ENCODE peak calls at places on chromosomes 4 and X, in five cellular contexts. J is cardiac muscle cell; U is psoas muscle; W is foreskin keratinocyte; C is CD4-positive, alpha-beta T cell. S is an unnamed sample.

GRCh38 chr4:48271048-48271452 is 1.4 kb upstream of the TEC start:
- DNase-seq in J (no peak), U (no peak), W (no peak), C (no peak), S (no peak)

GRCh38 chr4:80311130-80311529 is 24.4 kb upstream of the CFAP299 start:
- DNase-seq in J (no peak), U (no peak), W (no peak), C (no peak), S (no peak)

GRCh38 chrX:96447161-96447560 is 237.5 kb upstream of the DIAPH2 start:
- DNase-seq in J (no peak), U (no peak), W (no peak), C (no peak), S (no peak)

GRCh38 chr4:118918388-118918787 is 29.7 kb downstream of the SYNPO2 start:
- DNase-seq in J (no peak), U (no peak), W (peak; percentile 70), C (no peak), S (no peak)

GRCh38 chr4:10661047-10661446 is 23.5 kb downstream of the CLNK start:
- DNase-seq in J (no peak), U (no peak), W (no peak), C (no peak), S (no peak)

GRCh38 chrX:119942173-119942819 is 1.3 kb downstream of the NKAP start:
- DNase-seq in J (no peak), U (no peak), W (no peak), C (no peak), S (no peak)

GRCh38 chrX:106931831-106932491 is 11.8 kb downstream of the CLDN2 start:
- DNase-seq in J (peak; percentile 39), U (no peak), W (no peak), C (no peak), S (no peak)

GRCh38 chrX:121869876-121870477 is 822.6 kb downstream of the GLUD2 start:
- DNase-seq in J (no peak), U (no peak), W (no peak), C (no peak), S (no peak)

GRCh38 chr4:13766722-13767495 is 139.4 kb upstream of the BOD1L1 start:
- DNase-seq in J (no peak), U (no peak), W (peak; percentile 27), C (no peak), S (no peak)

GRCh38 chr4:173929921-173930320 is 353.5 kb downstream of the FBXO8 start:
- DNase-seq in J (no peak), U (no peak), W (no peak), C (no peak), S (no peak)

GRCh38 chr4:173934201-173934600 is 349.3 kb downstream of the FBXO8 start:
- DNase-seq in J (no peak), U (no peak), W (no peak), C (no peak), S (no peak)

GRCh38 chr4:173930329-173930967 is 353.0 kb downstream of the FBXO8 start:
- DNase-seq in J (no peak), U (no peak), W (no peak), C (no peak), S (no peak)

GRCh38 chr4:173934933-173935620 is 348.4 kb downstream of the FBXO8 start:
- DNase-seq in J (peak; percentile 48), U (no peak), W (no peak), C (no peak), S (no peak)

DNA sequence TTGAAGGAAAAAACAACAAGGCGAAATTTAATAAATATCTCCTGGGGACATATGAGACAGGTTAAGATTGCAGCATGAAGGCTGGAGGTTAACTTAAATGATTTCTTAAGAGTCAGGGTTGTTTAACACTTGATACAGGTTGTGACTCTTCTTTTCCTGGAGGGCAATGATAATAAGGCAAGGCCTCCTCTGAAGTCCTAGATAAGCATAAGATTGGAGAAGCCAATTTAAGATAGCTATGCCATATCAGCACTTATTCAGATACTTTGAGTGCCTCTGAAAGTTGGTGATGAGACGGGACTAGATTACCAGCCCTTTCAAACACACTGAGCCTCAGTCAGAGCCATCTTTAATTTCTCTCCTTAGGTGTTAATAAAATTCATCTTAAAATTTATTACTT is 350.8 kb downstream of the FBXO8 start:
- DNase-seq in J (no peak), U (no peak), W (no peak), C (no peak), S (no peak)
- H3K27ac ChIP-seq in J (peak overlapping the region; percentile 7), U (no peak overlapping the region), W (no peak overlapping the region), C (no peak overlapping the region), S (no peak overlapping the region)

DNA sequence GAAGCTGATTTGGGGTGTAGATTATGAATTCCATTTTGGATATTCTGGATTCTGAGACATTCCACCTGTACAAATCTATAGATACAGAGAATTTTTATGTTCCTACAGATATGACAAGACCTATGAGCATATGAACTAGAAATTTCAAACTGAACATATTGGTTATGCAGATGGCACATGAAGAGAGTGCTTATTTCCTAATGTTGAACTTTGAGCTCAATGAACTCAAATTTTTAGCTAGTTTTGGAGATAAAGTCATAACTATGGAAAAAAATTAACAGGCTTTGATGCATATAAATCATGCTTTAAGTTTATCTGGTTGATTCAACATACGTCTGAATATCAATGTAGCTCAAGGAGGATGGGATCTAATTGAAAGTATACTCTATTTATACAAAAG is 8.9 kb downstream of the CHIC2 start:
- DNase-seq in J (no peak), U (no peak), W (no peak), C (no peak), S (no peak)
- H3K27ac ChIP-seq in J (no peak overlapping the region), U (no peak overlapping the region), W (no peak overlapping the region), C (no peak overlapping the region), S (no peak overlapping the region)

DNA sequence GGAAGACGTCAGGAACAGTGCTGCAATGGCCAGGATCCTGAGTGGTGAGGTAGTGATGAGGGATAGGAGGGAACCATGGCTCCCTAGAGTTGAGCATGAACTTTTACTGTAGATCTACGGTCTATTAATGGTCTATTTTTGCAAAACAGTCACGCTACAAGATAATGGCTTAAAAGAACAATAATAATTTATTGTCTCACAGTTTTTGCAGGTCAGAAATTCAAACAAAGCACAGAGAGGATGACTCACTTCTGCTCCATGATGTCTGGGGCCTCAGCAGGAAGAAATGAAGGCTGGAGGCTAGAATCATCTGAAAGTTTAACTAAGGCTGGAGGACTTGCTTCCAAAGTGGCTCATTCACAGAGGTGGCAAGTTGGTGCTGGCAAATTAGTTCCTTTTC is 538.3 kb downstream of the STIM2 start:
- DNase-seq in J (no peak), U (no peak), W (no peak), C (no peak), S (no peak)
- H3K27ac ChIP-seq in J (no peak overlapping the region), U (no peak overlapping the region), W (no peak overlapping the region), C (no peak overlapping the region), S (no peak overlapping the region)

GRCh38 chr4:89247951-89248350 is 59.6 kb downstream of the GPRIN3 start:
- DNase-seq in J (no peak), U (no peak), W (no peak), C (no peak), S (no peak)
- H3K27ac ChIP-seq in J (no peak overlapping the region), U (no peak overlapping the region), W (no peak overlapping the region), C (no peak overlapping the region), S (no peak overlapping the region)

DNA sequence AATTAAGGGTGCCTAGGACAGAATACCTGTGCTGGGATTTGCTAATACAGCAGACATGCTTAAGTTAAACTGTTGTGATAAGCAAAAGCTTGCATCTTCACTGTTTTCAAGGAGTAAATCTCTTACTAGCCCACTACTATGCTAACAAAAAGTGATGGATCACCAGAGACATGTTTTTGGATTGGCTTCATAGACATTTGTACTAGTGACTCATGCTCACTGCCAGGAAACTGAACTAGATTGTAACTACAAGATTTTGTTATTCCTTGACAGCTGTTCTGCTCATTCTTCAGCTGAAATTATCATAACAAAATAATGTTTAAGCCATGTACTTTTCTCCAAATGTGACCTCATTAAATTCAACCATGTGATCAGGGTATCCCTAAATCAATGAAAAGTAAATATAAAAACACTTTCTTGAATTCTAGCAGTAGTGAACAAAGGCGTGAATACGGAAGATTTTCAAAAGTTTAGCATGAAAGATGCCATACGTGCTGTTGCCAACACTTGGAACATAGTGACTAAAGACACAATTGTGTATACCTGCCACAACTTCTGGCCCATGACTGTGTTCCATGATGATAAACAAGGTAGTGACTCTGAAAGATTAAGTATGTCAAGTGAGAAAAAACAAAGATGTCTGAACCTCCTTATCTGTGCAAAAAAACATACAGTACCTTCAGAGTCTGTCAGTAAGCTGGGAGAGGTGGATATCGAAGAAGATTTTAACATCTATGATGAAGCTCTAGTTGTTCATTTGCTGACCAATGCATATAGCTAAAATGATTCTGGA is 154.0 kb downstream of the BTC start:
- DNase-seq in J (no peak), U (no peak), W (no peak), C (no peak), S (no peak)
- H3K27ac ChIP-seq in J (no peak overlapping the region), U (no peak overlapping the region), W (no peak overlapping the region), C (no peak overlapping the region), S (no peak overlapping the region)

GRCh38 chr4:99642725-99643489 is 14.7 kb downstream of the C4orf54 start:
- DNase-seq in J (no peak), U (peak; percentile 89), W (no peak), C (no peak), S (peak; percentile 15)
- H3K27ac ChIP-seq in J (no peak overlapping the region), U (peak overlapping the region; percentile 99), W (no peak overlapping the region), C (no peak overlapping the region), S (no peak overlapping the region)

S was measured in substantia nigra.